ENCODE peak calls at places on chromosomes 6 and 20, in ten cellular contexts. K, B, C, G, W, D, R, P, H and J are unnamed samples.
A peak's percentile ranks its signal among the peaks of the same experiment; 100 is the strongest.

GRCh38 chr6:134171517-134171916 is 119.1 kb upstream of the SLC2A12 start:
- DNase-seq in K (no peak), B (peak; percentile 56), C (no peak), G (no peak), W (no peak), D (no peak), R (no peak), P (peak; percentile 43), H (no peak), J (no peak)

GRCh38 chr6:51161752-51162151 is 343.1 kb downstream of the TFAP2B start:
- DNase-seq in K (no peak), B (no peak), C (no peak), G (no peak), W (no peak), D (no peak), R (no peak), P (no peak), H (no peak), J (no peak)

GRCh38 chr6:158026054-158026900 is 44.6 kb downstream of the SYNJ2 start:
- DNase-seq in K (peak; percentile 75), B (peak; percentile 99), C (peak; percentile 92), G (peak; percentile 53), W (peak; percentile 55), D (peak; percentile 90), R (peak; percentile 90), P (peak; percentile 83), H (peak; percentile 78), J (peak; percentile 97)

GRCh38 chr6:6984585-6985366 is 123.0 kb upstream of the RREB1 start:
- DNase-seq in K (peak; percentile 67), B (no peak), C (no peak), G (no peak), W (no peak), D (no peak), R (no peak), P (no peak), H (no peak), J (no peak)

GRCh38 chr6:128738112-128738511 is 144.8 kb upstream of the LAMA2 start:
- DNase-seq in K (peak; percentile 35), B (no peak), C (no peak), G (no peak), W (no peak), D (peak; percentile 51), R (no peak), P (no peak), H (no peak), J (no peak)

GRCh38 chr20:31602779-31603441 is 2.2 kb upstream of the ID1 start:
- DNase-seq in K (no peak), B (peak; percentile 70), C (no peak), G (peak; percentile 65), W (no peak), D (peak; percentile 88), R (no peak), P (peak; percentile 51), H (peak; percentile 73), J (peak; percentile 83)

GRCh38 chr20:63323298-63323820 is 30.4 kb downstream of the COL20A1 start:
- DNase-seq in K (no peak), B (no peak), C (no peak), G (no peak), W (no peak), D (no peak), R (peak; percentile 22), P (no peak), H (no peak), J (no peak)

GRCh38 chr6:139508023-139508422 is 133.6 kb upstream of the CITED2 start:
- DNase-seq in K (no peak), B (peak; percentile 49), C (no peak), G (no peak), W (no peak), D (no peak), R (no peak), P (no peak), H (no peak), J (no peak)

GRCh38 chr6:158059108-158059507 is 77.4 kb downstream of the SYNJ2 start:
- DNase-seq in K (no peak), B (no peak), C (no peak), G (no peak), W (no peak), D (no peak), R (no peak), P (no peak), H (no peak), J (no peak)

GRCh38 chr6:139409026-139409425 is 34.6 kb upstream of the CITED2 start:
- DNase-seq in K (no peak), B (peak; percentile 79), C (no peak), G (peak; percentile 30), W (no peak), D (peak; percentile 50), R (no peak), P (no peak), H (no peak), J (no peak)

GRCh38 chr6:5012531-5012930 is 8.7 kb upstream of the RPP40 start:
- DNase-seq in K (no peak), B (peak; percentile 10), C (no peak), G (no peak), W (no peak), D (no peak), R (no peak), P (no peak), H (no peak), J (peak; percentile 4)

GRCh38 chr6:128069180-128069579 is 168.3 kb upstream of the THEMIS start:
- DNase-seq in K (no peak), B (peak; percentile 61), C (peak; percentile 27), G (no peak), W (no peak), D (no peak), R (no peak), P (no peak), H (no peak), J (peak; percentile 3)

GRCh38 chr6:28943223-28943556 is 19.4 kb upstream of the TRIM27 start:
- DNase-seq in K (no peak), B (no peak), C (no peak), G (no peak), W (no peak), D (no peak), R (no peak), P (no peak), H (no peak), J (no peak)
- H3K4me3 ChIP-seq in K (peak overlapping the region; percentile 48), B (peak overlapping the region; percentile 55), C (peak overlapping the region; percentile 65), G (peak overlapping the region; percentile 81), W (peak overlapping the region; percentile 76), D (peak overlapping the region; percentile 48), R (no peak overlapping the region), P (peak overlapping the region; percentile 65), H (peak overlapping the region; percentile 73), J (peak overlapping the region; percentile 63)

GRCh38 chr6:109515781-109516409 is 32.9 kb upstream of the ZBTB24 start:
- DNase-seq in K (no peak), B (no peak), C (no peak), G (no peak), W (no peak), D (peak; percentile 37), R (no peak), P (no peak), H (no peak), J (no peak)
- H3K4me3 ChIP-seq in K (no peak overlapping the region), B (no peak overlapping the region), C (no peak overlapping the region), G (no peak overlapping the region), W (no peak overlapping the region), D (no peak overlapping the region), R (no peak overlapping the region), P (peak overlapping the region; percentile 19), H (no peak overlapping the region), J (peak overlapping the region; percentile 3)

DNA sequence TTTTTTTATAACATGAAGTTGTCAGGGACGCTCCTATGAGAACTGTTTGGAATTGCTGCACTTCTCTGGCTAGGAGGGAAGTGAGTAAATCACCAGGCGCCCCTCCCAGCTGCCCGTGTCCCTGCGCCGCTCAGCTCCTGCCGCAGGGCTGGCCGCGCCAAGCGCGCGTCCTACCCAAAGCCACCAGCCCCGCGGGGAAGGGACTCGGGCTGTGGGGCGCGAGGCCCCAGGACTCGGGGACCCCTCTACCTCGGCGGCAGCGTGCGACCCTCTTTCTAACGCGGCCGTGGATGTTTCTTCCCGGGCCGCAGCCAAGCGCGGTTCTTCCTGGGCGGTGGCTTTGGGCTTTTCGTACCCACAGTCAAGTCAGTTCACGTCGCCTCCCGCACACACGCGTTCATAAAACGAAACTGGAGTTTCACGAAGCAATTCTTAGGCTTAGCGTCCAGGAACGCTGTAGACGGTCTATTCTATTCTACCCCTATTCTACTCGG is 15.2 kb downstream of the FOXC1 start:
- DNase-seq in K (no peak), B (peak; percentile 57), C (no peak), G (peak; percentile 45), W (no peak), D (peak; percentile 48), R (peak; percentile 40), P (no peak), H (no peak), J (peak; percentile 31)
- H3K4me3 ChIP-seq in K (peak overlapping the region; percentile 30), B (peak overlapping the region; percentile 44), C (peak overlapping the region; percentile 69), G (peak overlapping the region; percentile 50), W (peak overlapping the region; percentile 33), D (peak overlapping the region; percentile 70), R (peak overlapping the region; percentile 28), P (peak overlapping the region; percentile 44), H (peak overlapping the region; percentile 46), J (peak overlapping the region; percentile 55)

GRCh38 chr6:122781716-122782115 is 2.2 kb downstream of the FABP7 start:
- DNase-seq in K (no peak), B (no peak), C (no peak), G (no peak), W (no peak), D (no peak), R (no peak), P (no peak), H (no peak), J (no peak)

GRCh38 chr6:122778334-122778733 is 1.2 kb upstream of the FABP7 start:
- DNase-seq in K (no peak), B (no peak), C (no peak), G (no peak), W (no peak), D (no peak), R (no peak), P (no peak), H (no peak), J (no peak)

GRCh38 chr6:122780114-122780513 is 598 bp downstream of the FABP7 start:
- DNase-seq in K (no peak), B (no peak), C (no peak), G (no peak), W (no peak), D (no peak), R (no peak), P (no peak), H (no peak), J (no peak)

GRCh38 chr6:122778961-122779671 is 400 bp upstream of the FABP7 start:
- DNase-seq in K (no peak), B (no peak), C (no peak), G (no peak), W (peak; percentile 42), D (no peak), R (no peak), P (no peak), H (no peak), J (no peak)

GRCh38 chr6:122779672-122780066 is at the start of gene FABP7:
- DNase-seq in K (no peak), B (no peak), C (no peak), G (no peak), W (no peak), D (no peak), R (no peak), P (no peak), H (no peak), J (no peak)
- H3K4me3 ChIP-seq in K (no peak within 1 kb of the TSS), B (no peak within 1 kb of the TSS), C (no peak within 1 kb of the TSS), G (no peak within 1 kb of the TSS), W (peak within 1 kb of the TSS; percentile 32), D (no peak within 1 kb of the TSS), R (no peak within 1 kb of the TSS), P (no peak within 1 kb of the TSS), H (no peak within 1 kb of the TSS), J (no peak within 1 kb of the TSS)